ENCODE peak calls at places on chromosomes 2 and 18, in ten cellular contexts. G, C, V, U, Q, E, T, L, S and N are unnamed samples.

GRCh38 chr18:68847219-68847860 is 49.5 kb downstream of the CCDC102B start:
- DNase-seq in G (peak; percentile 5), C (no peak), V (no peak), U (no peak), Q (peak; percentile 26), E (peak; percentile 13), T (peak; percentile 63), L (no peak), S (peak; percentile 59), N (no peak)

GRCh38 chr2:100745630-100746029 is 74.3 kb upstream of the NPAS2 start:
- DNase-seq in G (no peak), C (no peak), V (no peak), U (no peak), Q (no peak), E (no peak), T (no peak), L (no peak), S (no peak), N (no peak)

GRCh38 chr2:112645396-112646101 is at the start of gene SLC20A1:
- DNase-seq in G (peak; percentile 94), C (peak; percentile 98), V (peak; percentile 100), U (peak; percentile 99), Q (peak; percentile 92), E (peak; percentile 99), T (peak; percentile 88), L (peak; percentile 97), S (peak; percentile 92), N (peak; percentile 96)

GRCh38 chr18:63363951-63364350 is 3.1 kb downstream of the KDSR start:
- DNase-seq in G (no peak), C (peak; percentile 60), V (no peak), U (no peak), Q (no peak), E (no peak), T (no peak), L (no peak), S (no peak), N (no peak)

GRCh38 chr2:139825726-139826125 is 1045.5 kb upstream of the NXPH2 start:
- DNase-seq in G (no peak), C (no peak), V (no peak), U (no peak), Q (no peak), E (no peak), T (no peak), L (no peak), S (no peak), N (no peak)

GRCh38 chr2:20199381-20200270 is 25.3 kb downstream of the SDC1 start:
- DNase-seq in G (no peak), C (no peak), V (no peak), U (no peak), Q (no peak), E (no peak), T (no peak), L (no peak), S (no peak), N (no peak)

GRCh38 chr2:211957799-211958198 is 580.8 kb downstream of the ERBB4 start:
- DNase-seq in G (no peak), C (no peak), V (no peak), U (no peak), Q (no peak), E (no peak), T (no peak), L (no peak), S (no peak), N (no peak)

GRCh38 chr2:164651361-164651760 is 30.1 kb upstream of the GRB14 start:
- DNase-seq in G (no peak), C (no peak), V (no peak), U (no peak), Q (no peak), E (no peak), T (no peak), L (no peak), S (no peak), N (no peak)

GRCh38 chr2:237558918-237559645 is 7.3 kb upstream of the PRLH start:
- DNase-seq in G (no peak), C (no peak), V (no peak), U (peak; percentile 89), Q (no peak), E (peak; percentile 12), T (peak; percentile 51), L (no peak), S (peak; percentile 58), N (peak; percentile 81)

GRCh38 chr18:57497372-57498294 is 62.5 kb downstream of the ONECUT2 start:
- DNase-seq in G (no peak), C (no peak), V (no peak), U (no peak), Q (no peak), E (no peak), T (peak; percentile 24), L (no peak), S (peak; percentile 18), N (no peak)

GRCh38 chr2:171615071-171615470 is 72.2 kb upstream of the DYNC1I2 start:
- DNase-seq in G (no peak), C (no peak), V (no peak), U (no peak), Q (no peak), E (no peak), T (peak; percentile 27), L (no peak), S (no peak), N (no peak)

GRCh38 chr2:98376996-98377395 is 30.7 kb downstream of the CNGA3 start:
- DNase-seq in G (no peak), C (no peak), V (no peak), U (peak; percentile 44), Q (no peak), E (no peak), T (no peak), L (no peak), S (no peak), N (no peak)

GRCh38 chr2:189217546-189217945 is 38.0 kb upstream of the COL5A2 start:
- DNase-seq in G (no peak), C (no peak), V (no peak), U (no peak), Q (no peak), E (no peak), T (peak; percentile 84), L (no peak), S (peak; percentile 89), N (no peak)

GRCh38 chr2:128372621-128373341 is 54.1 kb upstream of the HS6ST1 start:
- DNase-seq in G (no peak), C (peak; percentile 57), V (peak; percentile 52), U (peak; percentile 62), Q (no peak), E (no peak), T (no peak), L (no peak), S (no peak), N (no peak)